ENCODE peak calls at places on chromosomes 5 and 9, in six cellular contexts. N is HuH-7.5; M is effector CD4-positive, alpha-beta T cell; G is A549; Q is GDM1; X is NCI-H1092. U is an unnamed sample.

GRCh38 chr5:75667586-75667985 is 49.7 kb downstream of the POC5 start:
- DNase-seq in N (no peak), M (no peak), G (no peak), Q (no peak), X (no peak), U (peak)

GRCh38 chr5:174532453-174533126 is 191.8 kb upstream of the MSX2 start:
- DNase-seq in N (peak), M (no peak), G (peak), Q (peak), X (no peak), U (peak)

GRCh38 chr9:92276223-92277007 is 17.1 kb downstream of the IARS1 start:
- DNase-seq in N (no peak), M (no peak), G (no peak), Q (peak), X (no peak), U (no peak)

GRCh38 chr9:113513111-113513510 is 49.6 kb downstream of the RGS3 start:
- DNase-seq in N (no peak), M (no peak), G (no peak), Q (no peak), X (no peak), U (no peak)

GRCh38 chr5:141402553-141403328 is at the start of gene PCDHGA9:
- DNase-seq in N (no peak), M (no peak), G (no peak), Q (no peak), X (no peak), U (peak)

GRCh38 chr5:149893403-149893931 is 51.1 kb downstream of the PDE6A start:
- DNase-seq in N (no peak), M (no peak), G (no peak), Q (no peak), X (no peak), U (no peak)

GRCh38 chr9:23635276-23635675 is 190.8 kb downstream of the ELAVL2 start:
- DNase-seq in N (no peak), M (no peak), G (no peak), Q (no peak), X (no peak), U (no peak)

GRCh38 chr9:10045598-10045997 is 567.2 kb downstream of the PTPRD start:
- DNase-seq in N (no peak), M (no peak), G (no peak), Q (no peak), X (peak), U (peak)

GRCh38 chr5:53166101-53166500 is 56.5 kb upstream of the MOCS2 start:
- DNase-seq in N (no peak), M (no peak), G (no peak), Q (no peak), X (no peak), U (no peak)

GRCh38 chr5:146675700-146676099 is 159.7 kb upstream of the GPR151 start:
- DNase-seq in N (no peak), M (no peak), G (no peak), Q (no peak), X (no peak), U (no peak)

GRCh38 chr5:170393958-170394357 is 4.8 kb upstream of the KCNMB1 start:
- DNase-seq in N (no peak), M (no peak), G (no peak), Q (no peak), X (no peak), U (no peak)

GRCh38 chr9:82208741-82209450 is 220.3 kb downstream of the SPATA31D1 start:
- DNase-seq in N (no peak), M (no peak), G (no peak), Q (no peak), X (no peak), U (no peak)

GRCh38 chr5:62502456-62503101 is 76.0 kb upstream of the LRRC70 start:
- DNase-seq in N (no peak), M (no peak), G (no peak), Q (no peak), X (no peak), U (no peak)